ENCODE peak calls at places on chromosomes 6 and 20, in six cellular contexts. One of them, this sample, is unnamed.

GRCh38 chr6:501891-502601 is 110.5 kb downstream of the IRF4 start:
- ATAC-seq in HepG2: no peak
- ATAC-seq in A549: no peak
- ATAC-seq in upper lobe of left lung: no peak
- ATAC-seq in GM12878: peak
- ATAC-seq in K562: no peak
- ATAC-seq in this sample: no peak

GRCh38 chr6:20584100-20584731 is 50.0 kb downstream of the CDKAL1 start:
- ATAC-seq in HepG2: no peak
- ATAC-seq in A549: no peak
- ATAC-seq in upper lobe of left lung: no peak
- ATAC-seq in GM12878: no peak
- ATAC-seq in K562: peak
- ATAC-seq in this sample: no peak

GRCh38 chr6:29907637-29908340 is 34.5 kb upstream of the HLA-A start:
- ATAC-seq in HepG2: peak
- ATAC-seq in A549: no peak
- ATAC-seq in upper lobe of left lung: no peak
- ATAC-seq in GM12878: peak
- ATAC-seq in K562: no peak
- ATAC-seq in this sample: no peak

GRCh38 chr6:47897233-47897632 is 115.4 kb downstream of the OPN5 start:
- ATAC-seq in HepG2: no peak
- ATAC-seq in A549: no peak
- ATAC-seq in upper lobe of left lung: no peak
- ATAC-seq in GM12878: no peak
- ATAC-seq in K562: no peak
- ATAC-seq in this sample: no peak

GRCh38 chr20:1816384-1817381 is 78.5 kb upstream of the SIRPA start:
- ATAC-seq in HepG2: peak
- ATAC-seq in A549: peak
- ATAC-seq in upper lobe of left lung: no peak
- ATAC-seq in GM12878: no peak
- ATAC-seq in K562: no peak
- ATAC-seq in this sample: peak

GRCh38 chr6:108068618-108069017 is 5.9 kb downstream of the OSTM1 start:
- ATAC-seq in HepG2: no peak
- ATAC-seq in A549: no peak
- ATAC-seq in upper lobe of left lung: no peak
- ATAC-seq in GM12878: peak
- ATAC-seq in K562: no peak
- ATAC-seq in this sample: no peak

GRCh38 chr6:25302156-25302555 is 23.0 kb downstream of the CARMIL1 start:
- ATAC-seq in HepG2: no peak
- ATAC-seq in A549: no peak
- ATAC-seq in upper lobe of left lung: no peak
- ATAC-seq in GM12878: no peak
- ATAC-seq in K562: no peak
- ATAC-seq in this sample: no peak

GRCh38 chr6:15546591-15546990 is 116.2 kb downstream of the DTNBP1 start:
- ATAC-seq in HepG2: no peak
- ATAC-seq in A549: no peak
- ATAC-seq in upper lobe of left lung: no peak
- ATAC-seq in GM12878: no peak
- ATAC-seq in K562: no peak
- ATAC-seq in this sample: no peak

GRCh38 chr6:25537349-25538018 is 114.5 kb upstream of the SCGN start:
- ATAC-seq in HepG2: no peak
- ATAC-seq in A549: no peak
- ATAC-seq in upper lobe of left lung: no peak
- ATAC-seq in GM12878: no peak
- ATAC-seq in K562: no peak
- ATAC-seq in this sample: no peak

GRCh38 chr6:31592396-31592771 is 422 bp downstream of the NCR3 start:
- ATAC-seq in HepG2: no peak
- ATAC-seq in A549: no peak
- ATAC-seq in upper lobe of left lung: no peak
- ATAC-seq in GM12878: peak
- ATAC-seq in K562: no peak
- ATAC-seq in this sample: no peak

GRCh38 chr6:40611416-40611815 is 24.3 kb upstream of the LRFN2 start:
- ATAC-seq in HepG2: no peak
- ATAC-seq in A549: no peak
- ATAC-seq in upper lobe of left lung: no peak
- ATAC-seq in GM12878: no peak
- ATAC-seq in K562: no peak
- ATAC-seq in this sample: no peak

GRCh38 chr20:42254673-42255072 is 636.5 kb upstream of the CHD6 start:
- ATAC-seq in HepG2: no peak
- ATAC-seq in A549: no peak
- ATAC-seq in upper lobe of left lung: no peak
- ATAC-seq in GM12878: no peak
- ATAC-seq in K562: no peak
- ATAC-seq in this sample: no peak

GRCh38 chr20:50182336-50182735 is 8.3 kb upstream of the CEBPB start:
- ATAC-seq in HepG2: no peak
- ATAC-seq in A549: no peak
- ATAC-seq in upper lobe of left lung: no peak
- ATAC-seq in GM12878: no peak
- ATAC-seq in K562: no peak
- ATAC-seq in this sample: no peak

GRCh38 chr6:119539066-119539746 is 189.6 kb upstream of the MAN1A1 start:
- ATAC-seq in HepG2: no peak
- ATAC-seq in A549: no peak
- ATAC-seq in upper lobe of left lung: no peak
- ATAC-seq in GM12878: no peak
- ATAC-seq in K562: no peak
- ATAC-seq in this sample: no peak

GRCh38 chr20:47263080-47263479 is 93.4 kb downstream of the ZMYND8 start:
- ATAC-seq in HepG2: no peak
- ATAC-seq in A549: no peak
- ATAC-seq in upper lobe of left lung: no peak
- ATAC-seq in GM12878: no peak
- ATAC-seq in K562: no peak
- ATAC-seq in this sample: no peak

GRCh38 chr6:29953001-29953436 is 10.7 kb downstream of the HLA-A start:
- ATAC-seq in HepG2: no peak
- ATAC-seq in A549: peak
- ATAC-seq in upper lobe of left lung: no peak
- ATAC-seq in GM12878: no peak
- ATAC-seq in K562: no peak
- ATAC-seq in this sample: peak

GRCh38 chr20:2086177-2086979 is 15.2 kb upstream of the STK35 start:
- ATAC-seq in HepG2: peak
- ATAC-seq in A549: peak
- ATAC-seq in upper lobe of left lung: peak
- ATAC-seq in GM12878: no peak
- ATAC-seq in K562: no peak
- ATAC-seq in this sample: no peak

GRCh38 chr20:31705598-31706597 is 16.8 kb downstream of the BCL2L1 start:
- ATAC-seq in HepG2: no peak
- ATAC-seq in A549: peak
- ATAC-seq in upper lobe of left lung: no peak
- ATAC-seq in GM12878: peak
- ATAC-seq in K562: peak
- ATAC-seq in this sample: no peak

GRCh38 chr20:37804584-37805566 is 98.1 kb upstream of the VSTM2L start:
- ATAC-seq in HepG2: no peak
- ATAC-seq in A549: no peak
- ATAC-seq in upper lobe of left lung: peak
- ATAC-seq in GM12878: peak
- ATAC-seq in K562: no peak
- ATAC-seq in this sample: peak

GRCh38 chr6:109867009-109867969 is 110.8 kb upstream of the GPR6 start:
- ATAC-seq in HepG2: peak
- ATAC-seq in A549: no peak
- ATAC-seq in upper lobe of left lung: peak
- ATAC-seq in GM12878: no peak
- ATAC-seq in K562: no peak
- ATAC-seq in this sample: no peak

GRCh38 chr6:118873239-118873638 is 20.7 kb upstream of the ASF1A start:
- ATAC-seq in HepG2: no peak
- ATAC-seq in A549: no peak
- ATAC-seq in upper lobe of left lung: no peak
- ATAC-seq in GM12878: no peak
- ATAC-seq in K562: no peak
- ATAC-seq in this sample: no peak

GRCh38 chr6:105135907-105136432 is 43.8 kb downstream of the POPDC3 start:
- ATAC-seq in HepG2: no peak
- ATAC-seq in A549: no peak
- ATAC-seq in upper lobe of left lung: peak
- ATAC-seq in GM12878: no peak
- ATAC-seq in K562: no peak
- ATAC-seq in this sample: peak

GRCh38 chr20:1014471-1014870 is 12.4 kb upstream of the RSPO4 start:
- ATAC-seq in HepG2: no peak
- ATAC-seq in A549: no peak
- ATAC-seq in upper lobe of left lung: no peak
- ATAC-seq in GM12878: no peak
- ATAC-seq in K562: no peak
- ATAC-seq in this sample: no peak

GRCh38 chr6:14240411-14241166 is 123.0 kb downstream of the CD83 start:
- ATAC-seq in HepG2: no peak
- ATAC-seq in A549: no peak
- ATAC-seq in upper lobe of left lung: no peak
- ATAC-seq in GM12878: no peak
- ATAC-seq in K562: no peak
- ATAC-seq in this sample: no peak

GRCh38 chr20:58855506-58856314 is 3.2 kb downstream of the GNAS start:
- ATAC-seq in HepG2: no peak
- ATAC-seq in A549: no peak
- ATAC-seq in upper lobe of left lung: no peak
- ATAC-seq in GM12878: no peak
- ATAC-seq in K562: no peak
- ATAC-seq in this sample: no peak

GRCh38 chr6:37127961-37128862 is 41.7 kb upstream of the PIM1 start:
- ATAC-seq in HepG2: peak
- ATAC-seq in A549: no peak
- ATAC-seq in upper lobe of left lung: peak
- ATAC-seq in GM12878: peak
- ATAC-seq in K562: peak
- ATAC-seq in this sample: no peak

GRCh38 chr20:38724603-38725457 is 544 bp downstream of the SLC32A1 start:
- ATAC-seq in HepG2: no peak
- ATAC-seq in A549: no peak
- ATAC-seq in upper lobe of left lung: no peak
- ATAC-seq in GM12878: no peak
- ATAC-seq in K562: peak
- ATAC-seq in this sample: no peak

GRCh38 chr20:49297605-49298530 is 20.0 kb upstream of the ZNFX1 start:
- ATAC-seq in HepG2: no peak
- ATAC-seq in A549: no peak
- ATAC-seq in upper lobe of left lung: peak
- ATAC-seq in GM12878: no peak
- ATAC-seq in K562: peak
- ATAC-seq in this sample: no peak

GRCh38 chr20:36116813-36117441 is 37.6 kb upstream of the EPB41L1 start:
- ATAC-seq in HepG2: no peak
- ATAC-seq in A549: no peak
- ATAC-seq in upper lobe of left lung: no peak
- ATAC-seq in GM12878: no peak
- ATAC-seq in K562: no peak
- ATAC-seq in this sample: no peak

GRCh38 chr6:91149246-91149645 is 562.4 kb upstream of the MAP3K7 start:
- ATAC-seq in HepG2: no peak
- ATAC-seq in A549: no peak
- ATAC-seq in upper lobe of left lung: no peak
- ATAC-seq in GM12878: no peak
- ATAC-seq in K562: no peak
- ATAC-seq in this sample: no peak

GRCh38 chr20:57592263-57593092 is 27.7 kb downstream of the ZBP1 start:
- ATAC-seq in HepG2: no peak
- ATAC-seq in A549: no peak
- ATAC-seq in upper lobe of left lung: no peak
- ATAC-seq in GM12878: no peak
- ATAC-seq in K562: no peak
- ATAC-seq in this sample: no peak
- TF ChIP-seq EP300 in HepG2: no peak
- TF ChIP-seq EP300 in A549: no peak
- TF ChIP-seq EP300 in upper lobe of left lung: no peak
- TF ChIP-seq EP300 in GM12878: no peak
- TF ChIP-seq EP300 in K562: no peak
- TF ChIP-seq EP300 in this sample: no peak

DNA sequence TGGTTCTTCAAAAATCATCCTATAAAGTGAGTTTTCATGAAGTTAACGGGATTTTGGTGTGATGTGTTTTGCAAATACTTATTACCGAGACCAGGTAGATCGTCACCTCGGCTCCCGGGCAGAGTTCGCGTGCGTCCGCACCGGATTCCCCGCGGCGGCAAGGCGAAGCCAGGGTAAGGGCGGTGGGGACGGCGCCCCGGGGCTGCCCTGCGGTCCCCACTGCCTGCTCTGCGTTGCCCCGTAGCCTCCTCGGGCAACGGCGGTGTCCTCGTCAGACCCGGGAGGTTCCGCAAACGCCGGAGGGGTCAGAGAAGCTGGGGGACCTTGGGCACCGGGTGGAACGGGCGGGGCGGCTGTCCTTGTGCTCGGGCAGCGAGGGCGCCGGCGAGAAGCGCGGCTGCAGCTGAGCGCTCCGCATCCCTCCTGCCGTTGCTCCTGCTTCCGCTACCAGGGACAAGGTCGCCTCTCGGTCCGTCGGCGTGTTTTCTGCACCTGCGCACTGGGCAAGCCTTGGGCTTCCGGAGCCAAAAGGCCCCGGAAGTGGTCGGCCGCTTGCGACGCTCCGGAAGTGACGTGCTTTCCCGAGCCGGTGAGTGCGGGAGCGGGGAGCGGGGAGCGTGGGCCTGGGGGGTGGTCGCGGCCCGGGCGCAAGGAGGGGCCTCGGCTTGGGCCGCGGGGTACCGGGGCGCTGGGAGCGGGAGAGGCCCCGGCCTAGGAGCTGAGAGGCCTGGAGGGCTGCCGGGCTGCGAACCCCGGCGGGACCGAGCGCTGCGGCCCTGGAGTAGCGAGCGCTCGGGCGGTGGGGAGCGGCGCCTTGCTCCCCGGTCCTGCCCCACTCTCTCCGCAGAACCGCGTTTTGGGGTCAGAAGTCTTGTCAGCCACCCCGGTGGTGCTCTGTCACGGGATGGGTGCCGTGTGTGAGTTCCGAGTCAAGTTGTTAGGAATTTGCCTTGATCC is at the start of gene MTG2:
- ATAC-seq in HepG2: peak
- ATAC-seq in A549: peak
- ATAC-seq in upper lobe of left lung: peak
- ATAC-seq in GM12878: peak
- ATAC-seq in K562: peak
- ATAC-seq in this sample: peak
- TF ChIP-seq EP300 in HepG2: no peak
- TF ChIP-seq EP300 in A549: peak
- TF ChIP-seq EP300 in upper lobe of left lung: no peak
- TF ChIP-seq EP300 in GM12878: no peak
- TF ChIP-seq EP300 in K562: peak
- TF ChIP-seq EP300 in this sample: no peak

GRCh38 chr20:11677445-11678235 is 240.1 kb upstream of the BTBD3 start:
- ATAC-seq in HepG2: no peak
- ATAC-seq in A549: no peak
- ATAC-seq in upper lobe of left lung: no peak
- ATAC-seq in GM12878: no peak
- ATAC-seq in K562: no peak
- ATAC-seq in this sample: no peak
- TF ChIP-seq EP300 in HepG2: no peak
- TF ChIP-seq EP300 in A549: no peak
- TF ChIP-seq EP300 in upper lobe of left lung: no peak
- TF ChIP-seq EP300 in GM12878: no peak
- TF ChIP-seq EP300 in K562: no peak
- TF ChIP-seq EP300 in this sample: no peak

GRCh38 chr6:106309766-106310373 is 15.7 kb downstream of the ATG5 start:
- ATAC-seq in HepG2: no peak
- ATAC-seq in A549: no peak
- ATAC-seq in upper lobe of left lung: no peak
- ATAC-seq in GM12878: no peak
- ATAC-seq in K562: no peak
- ATAC-seq in this sample: no peak
- TF ChIP-seq EP300 in HepG2: no peak
- TF ChIP-seq EP300 in A549: no peak
- TF ChIP-seq EP300 in upper lobe of left lung: no peak
- TF ChIP-seq EP300 in GM12878: no peak
- TF ChIP-seq EP300 in K562: no peak
- TF ChIP-seq EP300 in this sample: no peak